ENCODE peak calls at places on chromosomes 12 and 14, in seven cellular contexts. B is cardiac muscle cell, X is tibial nerve, U is heart left ventricle, S is breast epithelium, D is Panc1, W is fibroblast of lung. T is an unnamed sample. For H3K4me1 and H3K27me3, the result is how much of the 10 kb centered on the place peaks cover.

GRCh38 chr14:55136868-55137785 is 8.1 kb downstream of the LGALS3 start:
- DNase-seq in S (peak), B (peak), X (peak), D (no peak), U (peak), W (peak), T (peak)

GRCh38 chr12:108823804-108824203 is 33.6 kb downstream of the SSH1 start:
- DNase-seq in D (no peak), S (no peak), X (no peak), B (peak), U (no peak), W (no peak), T (no peak)

GRCh38 chr12:118052324-118053070 is 8.5 kb downstream of the WSB2 start:
- DNase-seq in D (peak), U (peak), W (peak), B (peak), X (peak), S (peak), T (no peak)

GRCh38 chr14:93332032-93332852 is 594 bp downstream of the BTBD7 start:
- DNase-seq in U (peak), D (no peak), W (peak), X (no peak), S (no peak), B (peak), T (peak)

GRCh38 chr12:26092706-26093105 is 32.1 kb downstream of the BHLHE41 start:
- DNase-seq in B (peak), S (no peak), D (no peak), W (peak), X (no peak), U (no peak), T (no peak)

GRCh38 chr12:109586385-109587296 is 13.0 kb downstream of the MVK start:
- DNase-seq in U (no peak), X (no peak), S (no peak), W (no peak), B (no peak), D (no peak), T (no peak)

GRCh38 chr12:54967461-54967860 is 17.1 kb downstream of the TESPA1 start:
- DNase-seq in S (no peak), B (peak), U (no peak), X (peak), D (no peak), W (peak), T (no peak)

GRCh38 chr12:113461666-113462065 is 10.0 kb downstream of the LHX5 start:
- DNase-seq in X (no peak), S (no peak), B (peak), U (no peak), D (no peak), W (no peak), T (no peak)

GRCh38 chr14:105878125-105878524 is 351.7 kb downstream of the TMEM121 start:
- DNase-seq in W (no peak), U (peak), X (no peak), B (no peak), S (no peak), D (no peak), T (peak)

GRCh38 chr14:75496755-75497154 is 25.5 kb upstream of the BATF start:
- DNase-seq in B (no peak), U (no peak), D (no peak), W (no peak), S (no peak), X (no peak), T (no peak)

GRCh38 chr12:75444444-75445136 is 36.0 kb upstream of the GLIPR1 start:
- DNase-seq in W (peak), S (no peak), X (no peak), B (peak), U (no peak), D (no peak), T (no peak)

GRCh38 chr12:50517456-50518048 is 12.8 kb downstream of the DIP2B start:
- DNase-seq in U (no peak), D (no peak), X (no peak), B (peak), W (peak), S (no peak), T (no peak)

GRCh38 chr12:110316861-110317260 is 35.8 kb downstream of the ATP2A2 start:
- DNase-seq in B (peak), U (no peak), X (no peak), D (no peak), W (peak), S (no peak), T (no peak)

GRCh38 chr12:15446798-15447197 is 124.5 kb downstream of the PTPRO start:
- DNase-seq in D (peak), U (no peak), W (peak), B (no peak), S (no peak), X (no peak), T (no peak)

GRCh38 chr12:70436836-70437235 is 70.7 kb downstream of the KCNMB4 start:
- DNase-seq in D (no peak), W (no peak), B (no peak), S (no peak), U (no peak), X (no peak), T (no peak)

GRCh38 chr12:82554529-82554928 is 132.2 kb upstream of the TMTC2 start:
- DNase-seq in S (no peak), X (no peak), D (no peak), U (no peak), W (peak), B (peak), T (no peak)

GRCh38 chr12:132078190-132078589 is 65.9 kb downstream of the DDX51 start:
- DNase-seq in W (peak), U (no peak), S (no peak), D (no peak), X (no peak), B (peak), T (no peak)

GRCh38 chr14:53953002-53953827 is 3.4 kb downstream of the BMP4 start:
- DNase-seq in U (peak), S (peak), B (peak), D (no peak), W (peak), X (peak), T (peak)

GRCh38 chr12:51005671-51006070 is 20.5 kb downstream of the SLC11A2 start:
- DNase-seq in B (no peak), X (no peak), S (no peak), W (no peak), D (no peak), U (no peak), T (no peak)

GRCh38 chr12:82998509-82998908 is 311.8 kb downstream of the TMTC2 start:
- DNase-seq in S (no peak), X (no peak), D (no peak), W (no peak), U (no peak), B (no peak), T (no peak)

GRCh38 chr12:58079806-58080205 is 138.4 kb downstream of the ATP23 start:
- DNase-seq in W (no peak), B (no peak), X (no peak), S (no peak), D (no peak), U (no peak), T (no peak)

GRCh38 chr12:108764540-108765288 is 33.4 kb upstream of the CORO1C start:
- DNase-seq in D (no peak), S (no peak), B (no peak), W (no peak), X (no peak), U (no peak), T (no peak)

GRCh38 chr14:67500981-67501380 is 12.5 kb upstream of the TMEM229B start:
- DNase-seq in D (no peak), S (no peak), W (no peak), B (no peak), U (no peak), X (no peak), T (no peak)

GRCh38 chr12:272942-273906 is 10.6 kb upstream of the SLC6A13 start:
- DNase-seq in U (no peak), B (no peak), X (no peak), D (no peak), W (no peak), S (no peak), T (no peak)

GRCh38 chr12:100372846-100373245 is 16.0 kb downstream of the SLC17A8 start:
- DNase-seq in U (no peak), S (no peak), D (no peak), B (no peak), X (no peak), W (no peak), T (no peak)

GRCh38 chr12:111454311-111454710 is 48.6 kb downstream of the SH2B3 start:
- DNase-seq in D (no peak), X (no peak), U (no peak), B (no peak), S (no peak), W (no peak), T (no peak)

GRCh38 chr14:39673141-39674133 is 241.2 kb upstream of the FBXO33 start:
- DNase-seq in S (no peak), U (no peak), B (peak), X (no peak), W (peak), D (no peak), T (no peak)

GRCh38 chr14:32998433-32998832 is 59.8 kb downstream of the NPAS3 start:
- DNase-seq in W (peak), U (no peak), B (peak), S (no peak), D (no peak), X (no peak), T (no peak)

GRCh38 chr14:20631821-20632389 is 9.6 kb downstream of the OR6S1 start:
- DNase-seq in X (peak), W (peak), U (peak), S (peak), D (no peak), B (peak), T (peak)

GRCh38 chr14:21965042-21965441 is 291.4 kb upstream of the OR4E1 start:
- DNase-seq in X (no peak), D (no peak), U (no peak), S (no peak), B (no peak), W (no peak), T (peak)

GRCh38 chr12:79935624-79936040 is 735 bp upstream of the PPP1R12A start:
- DNase-seq in U (no peak), X (peak), D (no peak), W (peak), B (no peak), S (no peak), T (no peak)

DNA sequence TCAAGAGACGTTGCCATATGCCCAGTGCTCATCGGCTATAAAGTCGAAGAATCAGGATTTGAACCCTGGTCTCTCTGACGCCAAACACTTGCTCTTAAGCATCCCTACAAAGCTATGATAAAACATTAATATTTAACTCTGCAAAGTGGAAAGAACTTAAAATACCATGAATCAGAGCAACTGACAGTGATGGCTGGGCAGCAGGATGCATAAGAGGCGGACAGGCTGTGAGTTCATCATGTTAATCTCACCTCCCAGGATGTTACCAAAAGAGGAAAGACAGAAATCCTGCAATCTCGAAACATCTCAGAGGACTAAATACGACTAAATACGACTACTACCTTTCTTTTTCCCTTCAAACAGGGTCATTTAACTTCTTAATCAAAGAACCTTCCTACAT is 5.8 kb downstream of the DICER1 start:
- DNase-seq in U (no peak), D (no peak), X (no peak), S (no peak), B (no peak), W (no peak), T (no peak)
- H3K4me1 ChIP-seq in U (half or more), D (under half), X (half or more), S (under half), B (under half), W (under half), T (half or more)

DNA sequence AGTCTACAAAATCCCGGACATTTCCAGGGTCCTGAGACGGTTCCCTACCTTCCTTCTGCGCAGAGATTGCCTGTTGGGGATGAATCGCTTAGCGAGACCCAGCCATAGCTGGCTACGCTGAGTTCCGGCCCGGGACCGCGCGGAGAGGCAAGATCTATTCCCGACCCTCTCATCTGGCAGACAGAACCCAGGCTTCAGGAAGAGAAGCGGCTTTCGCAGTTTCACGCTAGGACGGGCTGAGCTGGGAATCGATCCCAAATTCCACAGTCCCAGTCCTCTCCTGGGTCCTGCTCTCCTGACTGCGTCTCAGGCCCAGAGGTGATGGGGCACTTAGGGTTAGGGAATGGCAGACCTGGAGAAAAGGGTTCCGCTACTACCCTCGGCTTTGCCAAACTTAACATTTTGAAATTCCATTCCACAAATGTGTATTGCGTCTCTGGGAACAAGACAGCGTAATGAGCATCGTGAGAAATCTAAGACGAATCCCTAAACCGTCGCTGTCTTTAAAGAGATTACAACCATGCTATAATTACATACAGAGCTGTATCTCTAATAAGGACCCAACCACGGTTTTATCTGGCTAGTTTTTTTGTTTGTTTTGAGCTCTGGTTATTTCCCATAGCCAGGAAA is 2.8 kb downstream of the PTPN21 start:
- DNase-seq in B (peak), D (no peak), W (peak), U (no peak), S (no peak), X (peak), T (no peak)
- H3K27me3 ChIP-seq in B (under half), D (under half), W (under half), U (half or more), S (under half), X (under half), T (half or more)

GRCh38 chr12:7844131-7844530 is 28.6 kb downstream of the SLC2A14 start:
- DNase-seq in W (peak), D (no peak), X (no peak), U (no peak), S (no peak), B (no peak), T (no peak)
- H3K4me1 ChIP-seq in W (under half), D (under half), X (under half), U (under half), S (under half), B (under half), T (under half)

GRCh38 chr12:69329669-69330428 is 18.3 kb upstream of the LYZ start:
- DNase-seq in S (no peak), D (no peak), B (no peak), X (no peak), W (no peak), U (no peak), T (no peak)
- H3K27me3 ChIP-seq in S (under half), D (under half), B (under half), X (under half), W (under half), U (under half), T (under half)

DNA sequence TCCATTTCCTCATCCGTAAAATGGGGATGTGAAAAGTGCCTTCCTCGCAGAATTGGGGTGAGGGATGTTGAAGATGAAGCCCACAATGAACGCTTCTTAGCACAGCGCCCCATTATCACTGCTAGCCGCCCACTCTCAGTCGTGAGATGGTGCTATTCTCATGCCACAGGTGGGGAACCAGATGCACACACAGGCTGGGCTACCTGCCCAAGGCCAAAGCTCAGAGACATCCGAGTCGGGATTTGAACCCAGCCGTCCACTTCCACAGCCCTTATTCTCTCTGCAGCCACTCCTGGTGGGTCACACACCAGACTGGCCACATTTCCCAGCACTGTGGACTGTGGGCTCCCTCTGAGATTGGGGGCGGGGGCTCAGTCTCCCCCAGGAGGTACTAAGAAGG is 55.8 kb downstream of the BCL11B start:
- DNase-seq in X (no peak), U (no peak), W (no peak), B (no peak), D (no peak), S (no peak), T (peak)
- H3K4me1 ChIP-seq in X (under half), U (under half), W (under half), B (under half), D (under half), S (under half), T (under half)

DNA sequence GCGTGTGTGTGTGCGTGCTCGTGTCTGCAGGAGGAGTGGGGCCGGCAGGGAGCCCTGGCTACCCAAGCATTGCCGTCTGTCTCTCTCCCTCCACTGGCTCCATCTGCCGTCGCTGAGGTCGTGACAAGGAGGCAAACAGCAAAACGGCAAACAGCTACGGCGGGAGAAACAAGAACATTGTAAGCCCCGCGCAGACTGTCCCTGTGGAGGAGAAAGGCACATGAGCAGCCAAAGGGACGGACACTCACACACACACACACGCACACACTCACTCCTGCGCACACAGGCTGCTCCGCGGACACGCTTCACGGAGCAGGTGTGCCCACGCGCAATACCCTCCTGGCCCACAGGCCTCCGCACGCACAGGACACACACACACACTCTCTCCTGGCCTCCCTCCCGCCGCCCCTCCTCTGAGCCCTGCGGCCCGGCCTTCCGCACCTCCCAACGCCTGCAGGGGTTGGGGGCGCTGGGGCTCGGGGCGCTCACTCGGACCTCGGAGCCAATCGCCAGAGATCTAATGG is 905 bp downstream of the CISTR start:
- DNase-seq in U (peak), B (no peak), D (no peak), X (no peak), W (peak), S (no peak), T (no peak)
- H3K27me3 ChIP-seq in U (half or more), B (half or more), D (under half), X (under half), W (half or more), S (under half), T (under half)

GRCh38 chr12:2396448-2396871 is 343.7 kb downstream of the CACNA1C start:
- DNase-seq in D (no peak), S (no peak), X (peak), B (peak), U (peak), W (peak), T (peak)
- H3K4me1 ChIP-seq in D (under half), S (under half), X (under half), B (under half), U (half or more), W (under half), T (under half)

DNA sequence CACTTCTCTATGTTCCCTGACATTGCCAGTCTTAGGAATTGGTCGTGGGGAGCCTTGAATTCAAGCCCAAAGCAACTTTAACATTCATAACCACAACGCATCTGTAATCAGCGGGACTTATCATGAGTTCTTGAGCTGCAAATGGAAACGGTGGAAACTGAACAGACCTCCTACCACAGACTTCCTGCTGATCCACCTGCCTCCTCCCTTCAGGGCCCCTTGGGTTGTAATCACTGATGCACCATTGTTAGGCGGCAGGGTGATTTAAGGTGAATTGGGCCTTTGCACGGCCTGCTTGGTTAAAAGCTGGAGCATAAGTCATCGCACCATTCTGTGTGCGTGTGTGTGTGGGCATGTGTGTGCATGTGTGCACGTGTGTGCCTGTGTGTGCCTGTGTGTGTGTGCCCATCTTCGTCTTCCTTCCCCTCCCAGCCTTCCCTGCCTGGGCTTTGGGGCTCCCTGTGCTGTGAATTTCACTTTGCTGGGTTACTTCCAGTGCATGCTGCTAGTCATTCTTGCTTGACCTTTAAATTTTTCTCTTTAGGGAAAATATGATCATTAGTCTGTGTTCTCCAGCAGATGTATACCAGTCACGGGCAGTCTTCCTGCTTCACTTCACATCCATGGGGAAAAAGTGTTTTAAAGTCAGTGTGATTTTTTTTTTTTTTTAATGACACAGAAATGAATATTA is 29.0 kb downstream of the CHST11 start:
- DNase-seq in B (no peak), D (no peak), S (no peak), W (no peak), X (no peak), U (no peak), T (no peak)
- H3K27me3 ChIP-seq in B (under half), D (under half), S (under half), W (under half), X (under half), U (under half), T (under half)

DNA sequence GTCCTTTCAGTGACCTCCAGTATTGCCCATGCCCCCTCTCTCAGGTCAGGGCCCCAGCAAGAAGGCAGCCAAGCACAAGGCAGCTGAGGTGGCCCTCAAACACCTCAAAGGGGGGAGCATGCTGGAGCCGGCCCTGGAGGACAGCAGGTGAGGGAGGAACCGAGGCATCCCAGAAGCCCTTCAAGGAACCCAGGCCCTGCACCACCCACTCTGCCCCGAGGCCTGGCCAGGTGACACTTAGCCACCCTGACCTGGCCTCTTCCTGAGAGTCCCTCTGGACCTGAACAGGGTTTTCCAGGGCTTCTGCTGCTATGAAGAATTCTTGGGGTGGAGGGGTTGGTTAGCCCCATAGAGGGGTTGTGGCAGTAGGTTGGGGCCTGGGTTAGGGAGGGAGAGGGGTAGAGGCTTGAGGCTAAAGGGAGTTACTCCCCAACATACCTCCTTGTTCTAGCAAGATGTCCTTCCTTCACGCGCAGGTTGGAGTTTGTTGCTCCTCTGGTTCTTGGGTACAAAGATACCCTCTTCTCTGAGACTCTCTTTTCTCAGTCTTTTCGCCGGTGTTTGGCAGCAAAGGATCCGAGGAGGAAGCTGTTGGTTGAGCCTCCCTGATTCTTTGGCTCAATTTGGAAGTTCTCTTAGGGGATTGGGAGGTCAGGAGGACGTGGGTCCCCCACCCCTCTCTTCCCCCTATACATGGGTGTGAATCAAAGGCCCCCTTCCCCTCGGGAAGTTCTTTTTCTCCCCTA is 2.1 kb downstream of the TARBP2 start:
- DNase-seq in B (no peak), X (no peak), W (no peak), U (no peak), S (no peak), D (no peak), T (no peak)
- H3K4me1 ChIP-seq in B (under half), X (half or more), W (under half), U (under half), S (under half), D (under half), T (under half)

T was measured in left lung.